ENCODE peak calls at places on chromosome 6, in seven cellular contexts. U is A549, K is mammary epithelial cell, Y is H9, I is PC-9, W is HCT116, Q is HepG2. R is an unnamed sample.

GRCh38 chr6:5626727-5627426 is 365.6 kb downstream of the FARS2 start:
- DNase-seq in U (no peak), K (no peak), Y (no peak), I (no peak), W (no peak), Q (no peak), R (no peak)

GRCh38 chr6:37134622-37135191 is 35.2 kb upstream of the PIM1 start:
- DNase-seq in U (peak), K (peak), Y (no peak), I (peak), W (peak), Q (no peak), R (peak)

GRCh38 chr6:51619042-51619799 is 468.2 kb downstream of the PKHD1 start:
- DNase-seq in U (no peak), K (no peak), Y (no peak), I (no peak), W (no peak), Q (no peak), R (no peak)

GRCh38 chr6:6824381-6824780 is 235.9 kb downstream of the LY86 start:
- DNase-seq in U (no peak), K (no peak), Y (no peak), I (no peak), W (no peak), Q (no peak), R (no peak)

GRCh38 chr6:166619912-166620311 is 7.1 kb downstream of the RPS6KA2 start:
- DNase-seq in U (no peak), K (peak), Y (no peak), I (peak), W (no peak), Q (no peak), R (peak)

GRCh38 chr6:10529231-10529801 is 8.2 kb downstream of the GCNT2 start:
- DNase-seq in U (no peak), K (no peak), Y (peak), I (peak), W (no peak), Q (peak), R (no peak)

GRCh38 chr6:26342106-26342999 is 22.6 kb upstream of the BTN3A2 start:
- DNase-seq in U (no peak), K (no peak), Y (peak), I (no peak), W (no peak), Q (no peak), R (peak)

GRCh38 chr6:22248513-22249308 is 48.1 kb downstream of the PRL start:
- DNase-seq in U (peak), K (no peak), Y (no peak), I (no peak), W (no peak), Q (peak), R (peak)

GRCh38 chr6:47161176-47161687 is 119.1 kb upstream of the ADGRF1 start:
- DNase-seq in U (peak), K (peak), Y (no peak), I (peak), W (peak), Q (no peak), R (peak)

GRCh38 chr6:28501259-28501658 is 14.3 kb downstream of the GPX6 start:
- DNase-seq in U (no peak), K (no peak), Y (no peak), I (no peak), W (no peak), Q (no peak), R (no peak)

GRCh38 chr6:692356-692851 is 535 bp downstream of the EXOC2 start:
- DNase-seq in U (peak), K (peak), Y (peak), I (peak), W (peak), Q (peak), R (no peak)

GRCh38 chr6:7406743-7407142 is 17.1 kb downstream of the RIOK1 start:
- DNase-seq in U (no peak), K (no peak), Y (no peak), I (no peak), W (no peak), Q (no peak), R (no peak)

GRCh38 chr6:125714431-125715090 is 34.9 kb upstream of the HEY2 start:
- DNase-seq in U (no peak), K (no peak), Y (no peak), I (no peak), W (no peak), Q (no peak), R (no peak)
- H3K4me2 ChIP-seq in U (no peak), K (no peak), Y (no peak), I (no peak), W (no peak), Q (no peak), R (no peak)

DNA sequence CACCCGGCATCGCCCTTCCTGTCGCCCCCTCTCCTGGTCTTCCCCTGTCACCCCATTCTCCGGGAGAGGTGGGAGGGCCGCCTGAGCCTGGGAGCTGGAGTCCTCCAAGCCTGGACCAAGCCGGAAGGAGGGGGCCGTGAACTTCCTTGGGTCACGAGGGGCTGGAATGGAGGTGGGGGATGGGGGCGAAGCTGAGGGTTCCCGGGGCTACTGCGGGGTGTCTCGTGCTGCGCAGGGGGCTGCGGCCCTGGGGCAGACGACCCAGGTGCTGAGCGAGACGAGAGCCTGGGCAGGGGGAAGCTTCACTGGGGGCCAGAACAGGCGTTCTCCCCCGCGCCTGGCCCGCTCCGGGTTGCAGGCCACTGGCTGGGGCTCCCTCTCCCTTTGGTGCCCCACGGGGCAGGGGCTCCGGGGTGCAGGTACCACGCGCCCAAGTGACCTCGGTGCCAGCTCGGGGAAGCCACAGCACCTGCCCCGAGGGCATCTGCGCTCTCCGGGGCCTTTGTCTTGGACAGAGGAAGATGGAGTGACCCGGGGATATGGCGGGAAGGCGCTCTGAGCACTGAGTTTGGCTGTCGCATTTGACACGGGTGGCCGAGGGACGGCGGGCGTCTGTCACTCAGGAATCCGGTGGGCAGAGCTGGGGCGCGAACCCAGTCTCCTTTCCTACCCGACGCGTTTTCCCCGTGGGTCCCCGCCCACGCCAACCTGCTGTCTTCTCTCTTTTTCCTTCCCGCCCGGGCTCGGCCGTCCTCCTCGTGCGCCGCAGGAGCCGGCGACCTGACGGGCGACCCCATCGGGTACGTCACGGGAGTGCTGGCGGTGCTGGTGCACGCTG is 1.2 kb downstream of the SLC35D3 start:
- DNase-seq in U (no peak), K (no peak), Y (peak), I (no peak), W (no peak), Q (no peak), R (no peak)
- H3K4me2 ChIP-seq in U (peak), K (no peak), Y (peak), I (no peak), W (no peak), Q (no peak), R (no peak)

GRCh38 chr6:160430741-160431140 is 82.6 kb downstream of the SLC22A3 start:
- DNase-seq in U (no peak), K (no peak), Y (no peak), I (no peak), W (no peak), Q (no peak), R (no peak)

GRCh38 chr6:160427312-160428068 is 79.3 kb downstream of the SLC22A3 start:
- DNase-seq in U (no peak), K (no peak), Y (no peak), I (no peak), W (no peak), Q (no peak), R (peak)

GRCh38 chr6:160430203-160430602 is 82.0 kb downstream of the SLC22A3 start:
- DNase-seq in U (no peak), K (no peak), Y (no peak), I (no peak), W (no peak), Q (no peak), R (no peak)

GRCh38 chr6:160428069-160428430 is 79.9 kb downstream of the SLC22A3 start:
- DNase-seq in U (no peak), K (no peak), Y (no peak), I (no peak), W (no peak), Q (no peak), R (peak)

DNA sequence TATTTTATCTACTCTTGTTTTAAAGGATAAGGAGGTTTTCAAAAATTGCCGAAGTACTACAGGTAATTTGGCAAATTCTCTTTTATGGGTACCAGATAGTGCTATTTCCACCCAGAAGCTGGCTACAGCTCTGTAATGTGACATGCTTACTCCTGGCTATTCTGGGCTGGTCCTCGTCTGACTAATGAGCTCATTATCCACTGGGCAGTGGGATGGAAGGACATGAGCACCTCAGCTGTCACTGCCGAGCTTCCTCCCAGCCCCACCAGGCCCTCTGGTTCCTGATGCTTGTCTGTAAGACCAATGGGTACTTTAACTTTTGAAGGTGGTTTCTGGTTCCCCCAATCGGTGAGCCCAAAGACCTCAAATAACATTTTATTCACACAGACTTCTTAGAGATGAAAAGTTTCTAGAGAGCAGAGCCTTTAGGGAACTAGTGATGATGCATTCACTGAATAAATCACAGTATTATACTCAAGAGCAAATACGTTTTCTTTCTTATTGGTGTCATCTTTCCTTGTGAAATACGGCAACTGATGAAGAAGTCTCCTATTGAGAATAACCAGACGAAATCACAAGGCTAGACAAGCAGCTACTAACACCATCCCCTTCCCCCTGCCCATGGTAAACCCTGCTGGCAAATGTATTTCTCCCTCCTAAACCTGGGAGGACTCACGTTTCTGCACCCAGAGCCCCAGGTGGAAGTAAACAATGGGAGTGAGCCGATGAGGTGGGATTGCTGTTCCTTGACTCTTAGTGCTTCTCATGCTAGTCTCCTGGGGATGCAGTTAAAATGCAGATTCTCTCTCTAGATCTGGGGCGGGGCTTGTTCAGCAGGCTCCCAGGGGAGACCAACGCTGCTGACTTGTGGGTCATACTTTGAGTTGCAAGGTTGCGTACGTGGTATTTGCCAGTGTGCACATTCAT is 80.9 kb downstream of the SLC22A3 start:
- DNase-seq in U (no peak), K (no peak), Y (peak), I (no peak), W (no peak), Q (no peak), R (no peak)
- H3K4me2 ChIP-seq in U (no peak), K (no peak), Y (no peak), I (no peak), W (no peak), Q (no peak), R (no peak)

GRCh38 chr6:164523060-164523459 is 786.3 kb downstream of the C6orf118 start:
- DNase-seq in U (no peak), K (no peak), Y (no peak), I (no peak), W (no peak), Q (no peak), R (no peak)
- H3K4me2 ChIP-seq in U (no peak), K (no peak), Y (no peak), I (no peak), W (no peak), Q (no peak), R (no peak)

GRCh38 chr6:148521586-148521985 is 178.9 kb downstream of the SASH1 start:
- DNase-seq in U (no peak), K (peak), Y (no peak), I (no peak), W (no peak), Q (no peak), R (peak)
- H3K4me2 ChIP-seq in U (no peak), K (no peak), Y (no peak), I (no peak), W (no peak), Q (no peak), R (peak)

GRCh38 chr6:161033667-161034066 is 42.1 kb downstream of the MAP3K4 start:
- DNase-seq in U (no peak), K (peak), Y (no peak), I (no peak), W (no peak), Q (no peak), R (no peak)
- H3K4me2 ChIP-seq in U (no peak), K (peak), Y (no peak), I (no peak), W (no peak), Q (no peak), R (no peak)

GRCh38 chr6:110323004-110323657 is 35.0 kb downstream of the METTL24 start:
- DNase-seq in U (no peak), K (no peak), Y (peak), I (no peak), W (no peak), Q (no peak), R (no peak)
- H3K4me2 ChIP-seq in U (no peak), K (no peak), Y (no peak), I (no peak), W (no peak), Q (peak), R (no peak)

R was measured in fibroblast of lung.